ENCODE peak calls at places on chromosome 14, in nine cellular contexts. I is endothelial cell, A is Calu3, O is suprapubic skin, G is dorsolateral prefrontal cortex, V is A549, E is IMR-90, J is colonic mucosa, L is B cell. Q is an unnamed sample.

GRCh38 chr14:73208390-73208789 is 28.9 kb upstream of the PAPLN start:
- DNase-seq in I (no peak), A (no peak), O (no peak), G (no peak), V (no peak), E (no peak), J (no peak), L (no peak), Q (no peak)

GRCh38 chr14:100593751-100594624 is 6.8 kb upstream of the BEGAIN start:
- DNase-seq in I (no peak), A (no peak), O (peak), G (peak), V (no peak), E (no peak), J (no peak), L (no peak), Q (no peak)

GRCh38 chr14:55532645-55533309 is 47.2 kb upstream of the KTN1 start:
- DNase-seq in I (peak), A (no peak), O (no peak), G (no peak), V (no peak), E (no peak), J (no peak), L (no peak), Q (no peak)

GRCh38 chr14:37048666-37049071 is 123.7 kb downstream of the SLC25A21 start:
- DNase-seq in I (no peak), A (peak), O (no peak), G (no peak), V (no peak), E (peak), J (no peak), L (no peak), Q (no peak)

GRCh38 chr14:39025810-39026627 is 77.0 kb downstream of the SEC23A start:
- DNase-seq in I (no peak), A (no peak), O (no peak), G (no peak), V (no peak), E (no peak), J (no peak), L (no peak), Q (no peak)

GRCh38 chr14:30295980-30296379 is 263.0 kb upstream of the G2E3 start:
- DNase-seq in I (no peak), A (no peak), O (no peak), G (no peak), V (no peak), E (no peak), J (no peak), L (no peak), Q (no peak)

GRCh38 chr14:67440513-67440912 is 28.5 kb upstream of the PLEK2 start:
- DNase-seq in I (no peak), A (peak), O (no peak), G (no peak), V (no peak), E (no peak), J (peak), L (no peak), Q (no peak)

GRCh38 chr14:53855574-53855973 is 101.1 kb downstream of the BMP4 start:
- DNase-seq in I (no peak), A (no peak), O (no peak), G (no peak), V (no peak), E (no peak), J (no peak), L (no peak), Q (no peak)

GRCh38 chr14:52937869-52938268 is 13.0 kb downstream of the FERMT2 start:
- DNase-seq in I (no peak), A (no peak), O (no peak), G (no peak), V (no peak), E (no peak), J (no peak), L (no peak), Q (no peak)

GRCh38 chr14:35332517-35333346 is 40.5 kb downstream of the PSMA6 start:
- DNase-seq in I (no peak), A (peak), O (no peak), G (no peak), V (no peak), E (no peak), J (peak), L (no peak), Q (no peak)

GRCh38 chr14:102590667-102591099 is 1.8 kb upstream of the RCOR1 start:
- DNase-seq in I (peak), A (peak), O (no peak), G (no peak), V (peak), E (peak), J (peak), L (peak), Q (no peak)

GRCh38 chr14:87152701-87153100 is 840.3 kb downstream of the GALC start:
- DNase-seq in I (no peak), A (no peak), O (no peak), G (no peak), V (no peak), E (no peak), J (no peak), L (no peak), Q (no peak)

GRCh38 chr14:20460458-20461229 is 590 bp downstream of the PIP4P1 start:
- DNase-seq in I (no peak), A (peak), O (peak), G (no peak), V (no peak), E (no peak), J (peak), L (peak), Q (peak)

GRCh38 chr14:50920482-50921225 is 23.6 kb downstream of the PYGL start:
- DNase-seq in I (no peak), A (no peak), O (no peak), G (no peak), V (no peak), E (peak), J (no peak), L (no peak), Q (no peak)

GRCh38 chr14:59190372-59190771 is 1.9 kb downstream of the DAAM1 start:
- DNase-seq in I (no peak), A (peak), O (no peak), G (no peak), V (peak), E (no peak), J (peak), L (no peak), Q (no peak)

GRCh38 chr14:61335876-61336275 is 14.5 kb downstream of the PRKCH start:
- DNase-seq in I (no peak), A (no peak), O (no peak), G (no peak), V (no peak), E (no peak), J (no peak), L (no peak), Q (no peak)

GRCh38 chr14:68958553-68958952 is 20.5 kb downstream of the ACTN1 start:
- DNase-seq in I (no peak), A (no peak), O (no peak), G (no peak), V (no peak), E (peak), J (no peak), L (no peak), Q (no peak)

GRCh38 chr14:52355016-52355430 is 40.9 kb downstream of the PTGER2 start:
- DNase-seq in I (no peak), A (no peak), O (no peak), G (no peak), V (no peak), E (peak), J (no peak), L (no peak), Q (no peak)

GRCh38 chr14:100603341-100604125 is 16.3 kb upstream of the BEGAIN start:
- DNase-seq in I (no peak), A (no peak), O (peak), G (peak), V (no peak), E (no peak), J (no peak), L (no peak), Q (no peak)

GRCh38 chr14:29518335-29518734 is 409.3 kb downstream of the PRKD1 start:
- DNase-seq in I (no peak), A (no peak), O (no peak), G (no peak), V (no peak), E (peak), J (no peak), L (no peak), Q (no peak)

GRCh38 chr14:89641495-89642162 is 224.6 kb upstream of the FOXN3 start:
- DNase-seq in I (no peak), A (no peak), O (no peak), G (no peak), V (no peak), E (no peak), J (no peak), L (peak), Q (peak)

GRCh38 chr14:77000340-77001235 is 27.9 kb downstream of the IRF2BPL start:
- DNase-seq in I (no peak), A (no peak), O (no peak), G (peak), V (no peak), E (peak), J (no peak), L (peak), Q (no peak)

GRCh38 chr14:38721822-38722431 is 381.1 kb downstream of the SEC23A start:
- DNase-seq in I (peak), A (peak), O (no peak), G (peak), V (peak), E (peak), J (peak), L (peak), Q (peak)

DNA sequence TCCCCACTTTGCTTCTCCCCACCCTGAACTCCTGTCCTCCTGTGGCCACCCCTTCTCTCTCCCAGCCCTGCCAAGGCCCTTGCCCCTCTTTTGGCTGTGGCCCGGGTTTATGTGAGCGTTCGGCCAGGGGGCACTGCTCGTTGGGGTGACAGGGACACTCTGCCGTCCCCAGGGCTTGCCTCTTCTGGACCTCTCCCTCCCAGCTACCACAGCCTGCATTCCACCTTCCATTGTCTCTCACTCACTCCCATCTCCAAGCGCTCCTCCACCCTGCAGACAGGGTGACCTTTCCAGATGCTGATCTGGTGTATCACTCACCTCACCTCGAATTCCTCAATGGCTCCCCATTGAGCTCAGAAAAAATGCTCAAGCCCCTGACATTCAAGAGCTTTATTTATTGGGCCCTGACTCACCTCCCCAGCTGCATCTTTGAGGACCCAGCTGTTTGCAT is 1.4 kb downstream of the SERPINA9 start:
- DNase-seq in I (no peak), A (no peak), O (no peak), G (no peak), V (no peak), E (peak), J (no peak), L (no peak), Q (no peak)
- TF ChIP-seq CTCF in I (no peak), A (no peak), O (no peak), G (no peak), V (no peak), E (no peak), J (no peak), L (no peak), Q (no peak)

DNA sequence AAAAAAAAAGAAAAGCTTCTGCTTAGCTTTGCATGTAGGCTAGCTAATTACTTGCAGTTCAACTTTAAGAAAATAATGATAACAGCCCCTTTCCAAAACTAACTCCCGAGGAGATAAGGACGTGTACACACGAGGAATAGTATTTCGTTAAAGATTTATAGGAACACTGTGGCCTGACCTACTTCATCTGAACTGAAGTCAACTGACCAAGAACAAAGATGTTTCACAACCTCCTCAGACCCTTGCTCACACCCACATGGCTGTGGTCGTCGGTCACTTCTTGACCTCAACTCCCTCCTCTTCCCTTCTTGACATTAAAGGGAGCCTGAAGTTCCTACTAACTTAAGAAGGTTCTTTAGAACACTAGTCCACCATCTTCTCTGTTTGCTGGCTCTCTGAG is 25.3 kb upstream of the FAM181A start:
- DNase-seq in I (no peak), A (no peak), O (no peak), G (no peak), V (no peak), E (no peak), J (no peak), L (no peak), Q (no peak)
- TF ChIP-seq CTCF in I (no peak), A (no peak), O (no peak), G (no peak), V (no peak), E (no peak), J (no peak), L (no peak), Q (no peak)

DNA sequence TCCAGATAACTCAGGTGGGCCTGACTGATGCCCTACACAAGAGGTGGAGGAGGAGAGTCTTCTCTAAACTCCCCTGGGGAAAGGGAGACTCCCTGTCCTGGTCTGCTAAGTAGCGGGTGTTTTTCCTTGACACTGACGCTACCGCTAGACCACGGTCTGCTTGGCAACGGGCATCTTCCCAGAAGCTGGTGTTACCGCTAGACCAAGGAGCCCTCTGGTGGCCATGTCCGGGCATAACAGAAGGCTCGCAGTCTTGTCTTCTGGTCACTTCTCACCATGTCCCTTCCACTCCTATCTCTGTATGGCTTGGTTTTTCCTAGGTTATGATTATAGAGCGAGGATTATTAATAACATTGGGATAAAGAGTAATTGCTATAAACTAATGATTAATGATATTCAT is 965.5 kb downstream of the TMEM121 start:
- DNase-seq in I (no peak), A (no peak), O (no peak), G (no peak), V (no peak), E (no peak), J (no peak), L (no peak), Q (no peak)
- TF ChIP-seq CTCF in I (peak), A (no peak), O (no peak), G (no peak), V (peak), E (no peak), J (peak), L (peak), Q (peak)

GRCh38 chr14:25050494-25051170 is 685 bp upstream of the STXBP6 start:
- DNase-seq in I (no peak), A (peak), O (no peak), G (no peak), V (no peak), E (peak), J (no peak), L (no peak), Q (no peak)

GRCh38 chr14:25049127-25049558 is 804 bp downstream of the STXBP6 start:
- DNase-seq in I (no peak), A (no peak), O (peak), G (no peak), V (no peak), E (no peak), J (peak), L (no peak), Q (no peak)

GRCh38 chr14:25048170-25049126 is 1.5 kb downstream of the STXBP6 start:
- DNase-seq in I (no peak), A (no peak), O (peak), G (peak), V (no peak), E (peak), J (peak), L (no peak), Q (no peak)

GRCh38 chr14:25052385-25052784 is 2.4 kb upstream of the STXBP6 start:
- DNase-seq in I (no peak), A (no peak), O (no peak), G (no peak), V (no peak), E (no peak), J (no peak), L (no peak), Q (no peak)

DNA sequence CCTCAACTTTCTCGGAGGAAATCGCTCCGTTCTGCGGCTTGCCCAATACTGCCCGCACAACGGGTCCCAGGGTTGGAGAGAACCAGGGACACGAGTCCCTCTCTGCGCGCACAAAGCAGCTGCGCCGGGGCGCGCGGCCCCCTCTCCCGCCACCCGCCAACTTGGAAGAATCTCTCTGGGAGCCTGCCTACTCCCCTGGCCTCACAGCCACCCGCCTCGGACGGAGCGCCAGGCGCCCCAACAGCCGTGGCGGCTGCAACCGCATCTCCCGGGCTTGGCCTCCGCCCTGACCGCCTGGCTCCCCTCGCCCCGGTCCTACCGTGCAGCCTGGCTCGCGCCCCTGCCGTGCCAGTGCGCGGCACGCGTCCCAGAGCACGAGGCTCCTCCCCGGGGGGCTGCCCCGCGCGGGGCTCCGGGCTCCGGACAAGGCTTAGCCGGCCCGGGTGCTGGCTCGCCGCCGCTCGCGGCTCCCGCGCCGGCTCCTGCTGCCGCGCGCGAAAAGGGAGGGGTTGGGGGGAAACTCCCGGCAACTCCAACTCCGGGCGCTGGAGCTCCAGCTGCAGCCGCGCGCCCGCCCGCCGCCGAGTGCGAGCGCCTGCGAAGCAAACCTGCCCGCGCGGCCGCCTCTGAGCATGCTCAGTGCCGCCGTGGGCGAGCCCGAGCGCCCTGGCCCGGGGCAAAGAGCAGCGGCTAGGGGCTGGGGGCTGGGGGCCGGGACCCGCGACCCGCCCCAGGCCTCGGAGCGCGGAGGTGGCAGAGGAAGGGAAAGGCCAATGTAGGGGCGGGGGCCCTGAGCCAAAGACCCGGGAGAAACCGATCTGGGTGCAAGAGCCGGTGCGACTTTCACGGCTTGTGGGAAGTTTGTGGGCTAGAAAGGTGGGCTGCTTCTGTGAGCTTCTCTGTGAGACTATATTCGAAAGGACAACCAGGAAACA is at the start of gene STXBP6:
- DNase-seq in I (peak), A (peak), O (peak), G (peak), V (peak), E (peak), J (peak), L (peak), Q (no peak)
- TF ChIP-seq CTCF in I (no peak), A (no peak), O (no peak), G (peak), V (no peak), E (no peak), J (no peak), L (no peak), Q (no peak)

DNA sequence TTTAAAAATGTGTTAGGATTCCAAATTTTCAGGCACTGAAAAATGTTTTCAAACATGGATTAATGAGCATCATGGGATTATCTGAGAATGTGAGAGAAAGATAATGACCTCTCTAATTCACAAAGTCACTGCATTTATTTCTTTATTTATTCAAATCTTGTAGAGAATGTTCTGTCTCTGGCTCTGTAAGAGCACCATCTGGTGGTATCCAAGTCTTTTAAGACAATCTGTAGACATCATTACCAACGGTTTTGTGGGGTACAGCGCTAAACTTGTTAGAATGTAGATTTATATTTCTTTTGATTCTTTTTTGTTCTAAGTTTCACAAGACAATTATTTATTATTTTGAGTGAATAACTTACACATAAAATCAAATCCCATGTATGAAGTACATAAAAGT is 956.0 kb upstream of the NOVA1 start:
- DNase-seq in I (no peak), A (no peak), O (no peak), G (no peak), V (no peak), E (no peak), J (no peak), L (no peak), Q (no peak)
- TF ChIP-seq CTCF in I (no peak), A (no peak), O (no peak), G (peak), V (no peak), E (no peak), J (no peak), L (no peak), Q (no peak)